ENCODE peak calls at places on chromosome 21, in eight cellular contexts. One of them, this sample, is unnamed.

GRCh38 chr21:45874716-45875415 is 106.7 kb upstream of the COL6A1 start:
- DNase-seq in left lung: peak; percentile 66
- DNase-seq in gastrocnemius medialis: no peak
- DNase-seq in testis: no peak
- DNase-seq in fibroblast of the aortic adventitia: peak; percentile 94
- DNase-seq in CD4-positive, alpha-beta T cell: no peak
- DNase-seq in fibroblast of pulmonary artery: peak; percentile 94
- DNase-seq in IMR-90: peak; percentile 98
- DNase-seq in this sample: peak; percentile 89

GRCh38 chr21:17451364-17451869 is 61.4 kb upstream of the CXADR start:
- DNase-seq in CD4-positive, alpha-beta T cell: no peak
- DNase-seq in IMR-90: peak; percentile 89
- DNase-seq in fibroblast of pulmonary artery: peak; percentile 83
- DNase-seq in testis: no peak
- DNase-seq in fibroblast of the aortic adventitia: peak; percentile 73
- DNase-seq in gastrocnemius medialis: no peak
- DNase-seq in left lung: no peak
- DNase-seq in this sample: peak; percentile 55

GRCh38 chr21:34743831-34744230 is 75.0 kb downstream of the CLIC6 start:
- DNase-seq in CD4-positive, alpha-beta T cell: no peak
- DNase-seq in testis: no peak
- DNase-seq in IMR-90: peak; percentile 76
- DNase-seq in gastrocnemius medialis: no peak
- DNase-seq in fibroblast of pulmonary artery: peak; percentile 36
- DNase-seq in fibroblast of the aortic adventitia: peak; percentile 93
- DNase-seq in left lung: peak; percentile 43
- DNase-seq in this sample: no peak

GRCh38 chr21:18244721-18245486 is at the start of gene CHODL:
- DNase-seq in fibroblast of the aortic adventitia: no peak
- DNase-seq in fibroblast of pulmonary artery: no peak
- DNase-seq in testis: peak; percentile 89
- DNase-seq in gastrocnemius medialis: no peak
- DNase-seq in IMR-90: no peak
- DNase-seq in left lung: no peak
- DNase-seq in CD4-positive, alpha-beta T cell: no peak
- DNase-seq in this sample: no peak

GRCh38 chr21:26965567-26966359 is 1.1 kb downstream of the ADAMTS5 start:
- DNase-seq in left lung: no peak
- DNase-seq in CD4-positive, alpha-beta T cell: no peak
- DNase-seq in IMR-90: peak; percentile 12
- DNase-seq in fibroblast of pulmonary artery: no peak
- DNase-seq in gastrocnemius medialis: no peak
- DNase-seq in fibroblast of the aortic adventitia: peak; percentile 46
- DNase-seq in testis: peak; percentile 63
- DNase-seq in this sample: peak; percentile 80

GRCh38 chr21:41478319-41479177 is 29.4 kb downstream of the TMPRSS2 start:
- DNase-seq in fibroblast of pulmonary artery: no peak
- DNase-seq in gastrocnemius medialis: no peak
- DNase-seq in CD4-positive, alpha-beta T cell: no peak
- DNase-seq in testis: no peak
- DNase-seq in IMR-90: no peak
- DNase-seq in fibroblast of the aortic adventitia: no peak
- DNase-seq in left lung: peak; percentile 75
- DNase-seq in this sample: no peak

GRCh38 chr21:34802180-34802899 is 133.5 kb downstream of the CLIC6 start:
- DNase-seq in fibroblast of the aortic adventitia: no peak
- DNase-seq in left lung: no peak
- DNase-seq in testis: no peak
- DNase-seq in IMR-90: no peak
- DNase-seq in fibroblast of pulmonary artery: no peak
- DNase-seq in CD4-positive, alpha-beta T cell: no peak
- DNase-seq in gastrocnemius medialis: no peak
- DNase-seq in this sample: no peak

GRCh38 chr21:18298228-18298627 is 53.6 kb downstream of the CHODL start:
- DNase-seq in fibroblast of pulmonary artery: no peak
- DNase-seq in IMR-90: no peak
- DNase-seq in fibroblast of the aortic adventitia: no peak
- DNase-seq in gastrocnemius medialis: no peak
- DNase-seq in testis: peak; percentile 21
- DNase-seq in left lung: no peak
- DNase-seq in CD4-positive, alpha-beta T cell: no peak
- DNase-seq in this sample: no peak

GRCh38 chr21:26591543-26591942 is 18.5 kb upstream of the CYYR1 start:
- DNase-seq in testis: no peak
- DNase-seq in fibroblast of the aortic adventitia: no peak
- DNase-seq in gastrocnemius medialis: no peak
- DNase-seq in CD4-positive, alpha-beta T cell: no peak
- DNase-seq in fibroblast of pulmonary artery: no peak
- DNase-seq in IMR-90: no peak
- DNase-seq in left lung: no peak
- DNase-seq in this sample: no peak

GRCh38 chr21:45615145-45615711 is 28.3 kb upstream of the PCBP3 start:
- DNase-seq in CD4-positive, alpha-beta T cell: peak; percentile 90
- DNase-seq in IMR-90: peak; percentile 31
- DNase-seq in fibroblast of pulmonary artery: peak; percentile 41
- DNase-seq in gastrocnemius medialis: no peak
- DNase-seq in fibroblast of the aortic adventitia: peak; percentile 33
- DNase-seq in left lung: peak; percentile 32
- DNase-seq in testis: no peak
- DNase-seq in this sample: no peak

GRCh38 chr21:34865922-34866271 is 183.2 kb downstream of the RUNX1 start:
- DNase-seq in IMR-90: no peak
- DNase-seq in fibroblast of pulmonary artery: no peak
- DNase-seq in left lung: no peak
- DNase-seq in CD4-positive, alpha-beta T cell: no peak
- DNase-seq in testis: no peak
- DNase-seq in gastrocnemius medialis: no peak
- DNase-seq in fibroblast of the aortic adventitia: no peak
- DNase-seq in this sample: no peak

GRCh38 chr21:39444406-39445145 is 1.0 kb downstream of the LCA5L start:
- DNase-seq in gastrocnemius medialis: no peak
- DNase-seq in testis: no peak
- DNase-seq in CD4-positive, alpha-beta T cell: no peak
- DNase-seq in fibroblast of pulmonary artery: peak; percentile 45
- DNase-seq in fibroblast of the aortic adventitia: peak; percentile 60
- DNase-seq in left lung: peak; percentile 50
- DNase-seq in IMR-90: peak; percentile 58
- DNase-seq in this sample: peak; percentile 26

GRCh38 chr21:34037446-34037845 is 35.9 kb upstream of the MRPS6 start:
- DNase-seq in CD4-positive, alpha-beta T cell: no peak
- DNase-seq in IMR-90: peak; percentile 75
- DNase-seq in fibroblast of the aortic adventitia: peak; percentile 58
- DNase-seq in fibroblast of pulmonary artery: peak; percentile 50
- DNase-seq in gastrocnemius medialis: no peak
- DNase-seq in left lung: no peak
- DNase-seq in testis: no peak
- DNase-seq in this sample: no peak

GRCh38 chr21:17512245-17513213 is at the start of gene CXADR:
- DNase-seq in CD4-positive, alpha-beta T cell: peak; percentile 72
- DNase-seq in testis: peak; percentile 90
- DNase-seq in IMR-90: no peak
- DNase-seq in left lung: peak; percentile 84
- DNase-seq in gastrocnemius medialis: no peak
- DNase-seq in fibroblast of pulmonary artery: peak; percentile 42
- DNase-seq in fibroblast of the aortic adventitia: no peak
- DNase-seq in this sample: peak; percentile 65

GRCh38 chr21:26389971-26390641 is 183.0 kb downstream of the CYYR1 start:
- DNase-seq in CD4-positive, alpha-beta T cell: no peak
- DNase-seq in fibroblast of the aortic adventitia: peak; percentile 27
- DNase-seq in fibroblast of pulmonary artery: peak; percentile 41
- DNase-seq in left lung: no peak
- DNase-seq in IMR-90: peak; percentile 21
- DNase-seq in testis: no peak
- DNase-seq in gastrocnemius medialis: no peak
- DNase-seq in this sample: no peak

GRCh38 chr21:45869121-45870007 is 112.2 kb upstream of the COL6A1 start:
- DNase-seq in CD4-positive, alpha-beta T cell: no peak
- DNase-seq in IMR-90: peak; percentile 79
- DNase-seq in fibroblast of the aortic adventitia: peak; percentile 79
- DNase-seq in left lung: no peak
- DNase-seq in testis: no peak
- DNase-seq in fibroblast of pulmonary artery: peak; percentile 45
- DNase-seq in gastrocnemius medialis: no peak
- DNase-seq in this sample: no peak

GRCh38 chr21:34812510-34813265 is 143.9 kb downstream of the CLIC6 start:
- DNase-seq in IMR-90: peak; percentile 99
- DNase-seq in gastrocnemius medialis: no peak
- DNase-seq in testis: no peak
- DNase-seq in fibroblast of the aortic adventitia: peak; percentile 92
- DNase-seq in CD4-positive, alpha-beta T cell: no peak
- DNase-seq in left lung: no peak
- DNase-seq in fibroblast of pulmonary artery: peak; percentile 60
- DNase-seq in this sample: no peak

GRCh38 chr21:15149825-15150224 is 85.0 kb upstream of the NRIP1 start:
- DNase-seq in left lung: no peak
- DNase-seq in gastrocnemius medialis: no peak
- DNase-seq in fibroblast of pulmonary artery: no peak
- DNase-seq in CD4-positive, alpha-beta T cell: no peak
- DNase-seq in IMR-90: no peak
- DNase-seq in testis: no peak
- DNase-seq in fibroblast of the aortic adventitia: no peak
- DNase-seq in this sample: no peak
- TF ChIP-seq CTCF in left lung: no peak
- TF ChIP-seq CTCF in gastrocnemius medialis: no peak
- TF ChIP-seq CTCF in fibroblast of pulmonary artery: no peak
- TF ChIP-seq CTCF in CD4-positive, alpha-beta T cell: no peak
- TF ChIP-seq CTCF in IMR-90: no peak
- TF ChIP-seq CTCF in testis: no peak
- TF ChIP-seq CTCF in fibroblast of the aortic adventitia: no peak
- TF ChIP-seq CTCF in this sample: no peak

GRCh38 chr21:31872072-31872451 is 758 bp upstream of the HUNK start:
- DNase-seq in fibroblast of pulmonary artery: no peak
- DNase-seq in left lung: no peak
- DNase-seq in gastrocnemius medialis: no peak
- DNase-seq in testis: no peak
- DNase-seq in fibroblast of the aortic adventitia: no peak
- DNase-seq in CD4-positive, alpha-beta T cell: no peak
- DNase-seq in IMR-90: no peak
- DNase-seq in this sample: no peak

GRCh38 chr21:31872452-31873274 is at the start of gene HUNK:
- DNase-seq in testis: peak; percentile 58
- DNase-seq in fibroblast of the aortic adventitia: peak; percentile 10
- DNase-seq in left lung: peak; percentile 63
- DNase-seq in IMR-90: peak; percentile 54
- DNase-seq in gastrocnemius medialis: no peak
- DNase-seq in fibroblast of pulmonary artery: peak; percentile 7
- DNase-seq in CD4-positive, alpha-beta T cell: no peak
- DNase-seq in this sample: peak; percentile 34

GRCh38 chr21:31873275-31873695 is 465 bp downstream of the HUNK start:
- DNase-seq in CD4-positive, alpha-beta T cell: no peak
- DNase-seq in gastrocnemius medialis: no peak
- DNase-seq in fibroblast of the aortic adventitia: no peak
- DNase-seq in left lung: no peak
- DNase-seq in IMR-90: no peak
- DNase-seq in fibroblast of pulmonary artery: no peak
- DNase-seq in testis: no peak
- DNase-seq in this sample: no peak

GRCh38 chr21:31873696-31874599 is 1.1 kb downstream of the HUNK start:
- DNase-seq in gastrocnemius medialis: no peak
- DNase-seq in CD4-positive, alpha-beta T cell: no peak
- DNase-seq in left lung: peak; percentile 46
- DNase-seq in fibroblast of the aortic adventitia: no peak
- DNase-seq in testis: peak; percentile 72
- DNase-seq in IMR-90: peak; percentile 33
- DNase-seq in fibroblast of pulmonary artery: no peak
- DNase-seq in this sample: peak; percentile 46

DNA sequence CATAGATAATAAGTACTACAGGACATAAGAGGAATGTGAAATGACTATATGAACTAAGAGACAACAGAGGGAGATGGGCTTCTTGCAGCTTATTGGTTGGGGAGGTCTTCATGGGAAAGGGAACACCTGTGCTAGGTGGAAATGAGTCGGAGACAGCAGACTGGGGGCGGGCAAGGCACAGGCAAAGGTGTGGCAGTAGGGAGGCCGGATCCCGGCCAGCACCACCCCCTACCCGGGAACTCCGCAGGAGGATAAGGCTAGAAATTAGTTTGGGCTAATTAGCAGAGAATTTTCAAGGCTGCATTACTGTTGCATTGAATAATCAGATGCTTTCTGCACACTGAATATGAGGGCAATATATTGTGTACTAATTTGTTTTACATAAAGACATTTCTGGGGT is 2.3 kb upstream of the HUNK start:
- DNase-seq in CD4-positive, alpha-beta T cell: no peak
- DNase-seq in gastrocnemius medialis: no peak
- DNase-seq in fibroblast of the aortic adventitia: no peak
- DNase-seq in IMR-90: no peak
- DNase-seq in fibroblast of pulmonary artery: no peak
- DNase-seq in left lung: no peak
- DNase-seq in testis: no peak
- DNase-seq in this sample: no peak
- TF ChIP-seq CTCF in CD4-positive, alpha-beta T cell: no peak
- TF ChIP-seq CTCF in gastrocnemius medialis: no peak
- TF ChIP-seq CTCF in fibroblast of the aortic adventitia: no peak
- TF ChIP-seq CTCF in IMR-90: no peak
- TF ChIP-seq CTCF in fibroblast of pulmonary artery: no peak
- TF ChIP-seq CTCF in left lung: no peak
- TF ChIP-seq CTCF in testis: no peak
- TF ChIP-seq CTCF in this sample: no peak

DNA sequence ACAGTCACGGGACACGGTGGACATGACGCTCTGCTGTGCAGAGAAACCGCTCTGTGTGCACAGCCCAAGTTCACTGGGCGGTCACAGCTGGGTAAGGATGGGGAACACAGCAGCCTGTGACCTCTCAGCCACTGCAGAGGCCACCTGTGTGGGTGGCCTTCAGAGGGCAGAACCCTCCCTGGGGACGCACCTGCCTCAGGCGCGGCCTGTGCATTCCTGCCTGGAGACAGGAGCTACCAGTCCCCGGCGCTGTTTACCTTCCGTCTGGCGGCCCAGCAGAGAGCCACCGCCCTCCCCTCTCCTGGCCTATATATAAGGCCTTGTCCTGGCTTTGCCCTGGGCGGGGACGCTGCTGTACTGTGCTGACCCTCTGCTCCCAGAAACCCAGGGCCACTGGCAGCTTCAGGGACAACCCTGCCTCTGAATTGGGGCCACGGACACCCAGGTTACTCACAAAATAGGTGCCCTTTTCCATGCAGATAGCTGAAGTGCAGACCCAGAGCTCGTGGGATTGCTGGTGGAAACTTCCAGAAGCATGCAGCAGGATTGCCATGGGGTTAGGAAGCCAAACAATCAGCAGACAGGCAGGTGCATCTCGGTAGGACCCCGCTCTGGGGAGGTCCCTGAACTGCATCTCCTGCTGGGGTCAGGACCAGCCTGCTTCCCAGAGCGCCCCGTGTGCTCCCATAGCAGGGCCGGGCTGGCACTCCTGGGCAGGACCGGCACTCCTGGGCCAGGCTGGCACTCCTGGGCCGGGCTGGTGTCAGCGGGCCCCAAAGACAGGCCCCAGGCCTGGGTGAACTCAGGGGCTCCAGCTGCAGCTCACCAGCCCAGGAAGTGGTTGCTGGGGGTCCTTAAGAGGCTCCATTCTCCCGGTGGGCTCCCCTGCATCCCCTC is 83.6 kb downstream of the SIK1 start:
- DNase-seq in gastrocnemius medialis: no peak
- DNase-seq in IMR-90: no peak
- DNase-seq in fibroblast of pulmonary artery: no peak
- DNase-seq in CD4-positive, alpha-beta T cell: no peak
- DNase-seq in testis: no peak
- DNase-seq in fibroblast of the aortic adventitia: no peak
- DNase-seq in left lung: peak; percentile 91
- DNase-seq in this sample: no peak
- TF ChIP-seq CTCF in gastrocnemius medialis: no peak
- TF ChIP-seq CTCF in IMR-90: no peak
- TF ChIP-seq CTCF in fibroblast of pulmonary artery: no peak
- TF ChIP-seq CTCF in CD4-positive, alpha-beta T cell: no peak
- TF ChIP-seq CTCF in testis: no peak
- TF ChIP-seq CTCF in fibroblast of the aortic adventitia: no peak
- TF ChIP-seq CTCF in left lung: no peak
- TF ChIP-seq CTCF in this sample: no peak

GRCh38 chr21:36640260-36641244 is 58.4 kb upstream of the SIM2 start:
- DNase-seq in CD4-positive, alpha-beta T cell: no peak
- DNase-seq in left lung: no peak
- DNase-seq in fibroblast of pulmonary artery: no peak
- DNase-seq in testis: no peak
- DNase-seq in IMR-90: peak; percentile 23
- DNase-seq in fibroblast of the aortic adventitia: peak; percentile 46
- DNase-seq in gastrocnemius medialis: no peak
- DNase-seq in this sample: no peak
- TF ChIP-seq CTCF in CD4-positive, alpha-beta T cell: no peak
- TF ChIP-seq CTCF in left lung: no peak
- TF ChIP-seq CTCF in fibroblast of pulmonary artery: no peak
- TF ChIP-seq CTCF in testis: no peak
- TF ChIP-seq CTCF in IMR-90: no peak
- TF ChIP-seq CTCF in fibroblast of the aortic adventitia: no peak
- TF ChIP-seq CTCF in gastrocnemius medialis: no peak
- TF ChIP-seq CTCF in this sample: no peak